ENCODE peak calls at places on chromosomes 1 and 21, in eight cellular contexts. R, E, D, I, U, G, Y and F are unnamed samples.

GRCh38 chr1:201703646-201704438 is 125.1 kb upstream of the IPO9 start:
- DNase-seq in R (no peak), E (peak; percentile 87), D (peak; percentile 88), I (peak; percentile 80), U (peak; percentile 73), G (peak; percentile 88), Y (peak; percentile 33), F (peak; percentile 97)

GRCh38 chr1:24329797-24330543 is 10.8 kb downstream of the GRHL3 start:
- DNase-seq in R (no peak), E (peak; percentile 58), D (no peak), I (no peak), U (no peak), G (no peak), Y (no peak), F (no peak)

GRCh38 chr1:113353581-113353980 is 36.7 kb upstream of the MAGI3 start:
- DNase-seq in R (no peak), E (no peak), D (no peak), I (no peak), U (no peak), G (no peak), Y (no peak), F (no peak)

GRCh38 chr1:17276568-17276967 is 27.7 kb downstream of the PADI3 start:
- DNase-seq in R (no peak), E (no peak), D (no peak), I (no peak), U (peak; percentile 75), G (no peak), Y (no peak), F (no peak)

GRCh38 chr1:3671371-3672180 is 19.3 kb downstream of the TP73 start:
- DNase-seq in R (no peak), E (no peak), D (no peak), I (no peak), U (no peak), G (no peak), Y (no peak), F (no peak)

GRCh38 chr1:30523055-30524020 is 200.0 kb downstream of the MATN1 start:
- DNase-seq in R (no peak), E (peak; percentile 16), D (no peak), I (no peak), U (no peak), G (no peak), Y (no peak), F (no peak)

GRCh38 chr21:46056450-46056903 is 41.4 kb upstream of the COL6A2 start:
- DNase-seq in R (no peak), E (peak; percentile 98), D (no peak), I (peak; percentile 59), U (peak; percentile 52), G (no peak), Y (no peak), F (no peak)

GRCh38 chr1:110438883-110439282 is 12.1 kb upstream of the PROK1 start:
- DNase-seq in R (no peak), E (no peak), D (no peak), I (no peak), U (no peak), G (no peak), Y (no peak), F (no peak)

GRCh38 chr1:224087358-224087757 is 26.6 kb upstream of the FBXO28 start:
- DNase-seq in R (no peak), E (peak; percentile 40), D (no peak), I (no peak), U (no peak), G (no peak), Y (no peak), F (no peak)

GRCh38 chr1:226975909-226976670 is 36.0 kb downstream of the COQ8A start:
- DNase-seq in R (no peak), E (no peak), D (no peak), I (no peak), U (no peak), G (no peak), Y (no peak), F (no peak)

GRCh38 chr21:34808569-34809204 is 139.9 kb downstream of the CLIC6 start:
- DNase-seq in R (no peak), E (peak; percentile 91), D (no peak), I (no peak), U (peak; percentile 68), G (no peak), Y (no peak), F (no peak)

GRCh38 chr1:156281281-156282142 is 1.1 kb downstream of the SMG5 start:
- DNase-seq in R (no peak), E (peak; percentile 31), D (peak; percentile 36), I (no peak), U (peak; percentile 80), G (no peak), Y (peak; percentile 17), F (no peak)

GRCh38 chr1:41631971-41632370 is 147.5 kb upstream of the EDN2 start:
- DNase-seq in R (no peak), E (peak; percentile 57), D (no peak), I (no peak), U (no peak), G (no peak), Y (no peak), F (no peak)

GRCh38 chr21:36661511-36662309 is 37.2 kb upstream of the SIM2 start:
- DNase-seq in R (no peak), E (peak; percentile 54), D (peak; percentile 43), I (no peak), U (peak; percentile 14), G (peak; percentile 33), Y (no peak), F (peak; percentile 75)

GRCh38 chr21:34609951-34610549 is 4.9 kb downstream of the RCAN1 start:
- DNase-seq in R (no peak), E (no peak), D (no peak), I (no peak), U (no peak), G (no peak), Y (no peak), F (no peak)

GRCh38 chr1:150971583-150972416 is 2.8 kb downstream of the CERS2 start:
- DNase-seq in R (no peak), E (peak; percentile 24), D (peak; percentile 39), I (peak; percentile 42), U (peak; percentile 42), G (no peak), Y (no peak), F (no peak)
- TF ChIP-seq CTCF in R (no peak), E (no peak), D (peak; percentile 23), I (no peak), U (no peak), G (no peak), Y (no peak), F (peak; percentile 17)

GRCh38 chr1:53187371-53187770 is 9.3 kb upstream of the CPT2 start:
- DNase-seq in R (no peak), E (no peak), D (no peak), I (no peak), U (no peak), G (no peak), Y (no peak), F (no peak)

GRCh38 chr1:53188099-53188498 is 8.5 kb upstream of the CPT2 start:
- DNase-seq in R (no peak), E (no peak), D (no peak), I (no peak), U (no peak), G (no peak), Y (no peak), F (no peak)

GRCh38 chr1:53189061-53189460 is 7.6 kb upstream of the CPT2 start:
- DNase-seq in R (no peak), E (no peak), D (no peak), I (no peak), U (no peak), G (no peak), Y (no peak), F (no peak)

GRCh38 chr1:53186533-53186932 is 10.1 kb upstream of the CPT2 start:
- DNase-seq in R (no peak), E (no peak), D (no peak), I (no peak), U (no peak), G (no peak), Y (no peak), F (no peak)

DNA sequence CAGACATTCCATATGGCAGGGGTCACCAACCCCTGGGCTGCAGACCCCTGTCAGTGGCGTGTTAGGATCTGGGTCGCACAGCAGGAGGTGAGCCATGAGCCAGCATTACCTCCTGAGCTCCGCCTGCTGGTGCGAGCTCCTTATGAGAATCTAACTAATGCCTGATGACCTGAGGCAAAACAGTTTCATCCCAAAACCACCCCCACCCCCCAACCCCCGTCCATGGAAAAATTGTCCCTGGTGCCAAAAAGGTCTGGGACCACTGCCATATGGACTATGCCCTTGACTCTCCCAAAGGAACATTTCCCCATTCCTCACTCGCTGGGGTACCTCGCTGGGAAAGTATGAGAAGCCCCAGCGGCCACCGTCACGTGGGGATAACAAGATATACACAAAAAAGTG is 6.4 kb upstream of the CPT2 start:
- DNase-seq in R (no peak), E (no peak), D (no peak), I (no peak), U (no peak), G (no peak), Y (no peak), F (peak; percentile 47)
- TF ChIP-seq CTCF in R (no peak), E (no peak), D (no peak), I (no peak), U (no peak), G (no peak), Y (no peak), F (peak; percentile 45)

GRCh38 chr1:176122282-176122681 is 84.8 kb downstream of the COP1 start:
- DNase-seq in R (no peak), E (no peak), D (no peak), I (no peak), U (no peak), G (no peak), Y (no peak), F (no peak)

GRCh38 chr1:176118985-176119384 is 88.1 kb downstream of the COP1 start:
- DNase-seq in R (no peak), E (peak; percentile 11), D (no peak), I (no peak), U (no peak), G (no peak), Y (no peak), F (no peak)

GRCh38 chr1:176119549-176119948 is 87.5 kb downstream of the COP1 start:
- DNase-seq in R (no peak), E (peak; percentile 22), D (no peak), I (no peak), U (peak; percentile 9), G (no peak), Y (no peak), F (no peak)
- TF ChIP-seq CTCF in R (no peak), E (peak; percentile 28), D (peak; percentile 33), I (no peak), U (no peak), G (no peak), Y (peak; percentile 11), F (peak; percentile 11)

GRCh38 chr1:212990276-212990675 is 25.4 kb downstream of the ANGEL2 start:
- DNase-seq in R (no peak), E (no peak), D (no peak), I (no peak), U (no peak), G (no peak), Y (no peak), F (no peak)

GRCh38 chr1:212982430-212983152 is 32.2 kb downstream of the VASH2 start:
- DNase-seq in R (no peak), E (no peak), D (no peak), I (peak; percentile 15), U (no peak), G (no peak), Y (no peak), F (no peak)

GRCh38 chr1:212983482-212983881 is 32.2 kb downstream of the ANGEL2 start:
- DNase-seq in R (no peak), E (no peak), D (no peak), I (peak; percentile 20), U (no peak), G (no peak), Y (no peak), F (no peak)

GRCh38 chr1:212984522-212985291 is 31.0 kb downstream of the ANGEL2 start:
- DNase-seq in R (no peak), E (no peak), D (no peak), I (no peak), U (no peak), G (no peak), Y (no peak), F (no peak)

GRCh38 chr1:212987702-212988322 is 27.9 kb downstream of the ANGEL2 start:
- DNase-seq in R (no peak), E (peak; percentile 42), D (no peak), I (no peak), U (no peak), G (no peak), Y (no peak), F (no peak)
- TF ChIP-seq CTCF in R (no peak), E (no peak), D (no peak), I (no peak), U (no peak), G (no peak), Y (no peak), F (no peak)